ENCODE peak calls at places on chromosomes 1 and 21, in six cellular contexts. R is lower leg skin, S is nephron progenitor cell, Z is WTC11, A is cardiac muscle cell, B is esophagus squamous epithelium. G is an unnamed sample.

GRCh38 chr1:40815420-40815819 is 31.8 kb downstream of the KCNQ4 start:
- DNase-seq in R (no peak), S (no peak), Z (no peak), A (no peak), B (no peak), G (no peak)

GRCh38 chr1:65431111-65431705 is 10.7 kb downstream of the LEPR start:
- DNase-seq in R (no peak), S (no peak), Z (no peak), A (peak), B (no peak), G (no peak)

GRCh38 chr1:32349211-32349708 is 13.0 kb downstream of the FAM229A start:
- DNase-seq in R (no peak), S (no peak), Z (no peak), A (peak), B (no peak), G (no peak)

GRCh38 chr1:113142791-113143190 is 69.8 kb downstream of the LRIG2 start:
- DNase-seq in R (no peak), S (no peak), Z (no peak), A (peak), B (no peak), G (no peak)

GRCh38 chr1:159030311-159030710 is 20.6 kb downstream of the IFI16 start:
- DNase-seq in R (no peak), S (no peak), Z (no peak), A (no peak), B (no peak), G (no peak)

GRCh38 chr1:147168626-147169058 is 3.6 kb downstream of the PRKAB2 start:
- DNase-seq in R (no peak), S (no peak), Z (no peak), A (peak), B (no peak), G (no peak)

GRCh38 chr1:9242338-9242969 is 7.9 kb downstream of the H6PD start:
- DNase-seq in R (peak), S (peak), Z (no peak), A (peak), B (no peak), G (no peak)

GRCh38 chr1:36883315-36883949 is 150.9 kb downstream of the GRIK3 start:
- DNase-seq in R (peak), S (no peak), Z (no peak), A (no peak), B (no peak), G (no peak)

GRCh38 chr1:67749844-67750689 is 65.1 kb downstream of the GADD45A start:
- DNase-seq in R (peak), S (no peak), Z (no peak), A (peak), B (no peak), G (no peak)

GRCh38 chr21:44755227-44755626 is 43.9 kb upstream of the TSPEAR start:
- DNase-seq in R (no peak), S (no peak), Z (no peak), A (peak), B (no peak), G (no peak)
- TF ChIP-seq CTCF in R (no peak), S (no peak), Z (no peak), A (peak), B (no peak), G (no peak)

GRCh38 chr1:202333861-202334260 is 7.9 kb downstream of the UBE2T start:
- DNase-seq in R (no peak), S (no peak), Z (no peak), A (no peak), B (no peak), G (no peak)
- TF ChIP-seq CTCF in R (no peak), S (no peak), Z (no peak), A (no peak), B (no peak), G (no peak)

GRCh38 chr1:169348356-169349036 is 19.1 kb downstream of the NME7 start:
- DNase-seq in R (no peak), S (peak), Z (no peak), A (peak), B (no peak), G (peak)
- TF ChIP-seq CTCF in R (no peak), S (peak), Z (peak), A (peak), B (peak), G (peak)

DNA sequence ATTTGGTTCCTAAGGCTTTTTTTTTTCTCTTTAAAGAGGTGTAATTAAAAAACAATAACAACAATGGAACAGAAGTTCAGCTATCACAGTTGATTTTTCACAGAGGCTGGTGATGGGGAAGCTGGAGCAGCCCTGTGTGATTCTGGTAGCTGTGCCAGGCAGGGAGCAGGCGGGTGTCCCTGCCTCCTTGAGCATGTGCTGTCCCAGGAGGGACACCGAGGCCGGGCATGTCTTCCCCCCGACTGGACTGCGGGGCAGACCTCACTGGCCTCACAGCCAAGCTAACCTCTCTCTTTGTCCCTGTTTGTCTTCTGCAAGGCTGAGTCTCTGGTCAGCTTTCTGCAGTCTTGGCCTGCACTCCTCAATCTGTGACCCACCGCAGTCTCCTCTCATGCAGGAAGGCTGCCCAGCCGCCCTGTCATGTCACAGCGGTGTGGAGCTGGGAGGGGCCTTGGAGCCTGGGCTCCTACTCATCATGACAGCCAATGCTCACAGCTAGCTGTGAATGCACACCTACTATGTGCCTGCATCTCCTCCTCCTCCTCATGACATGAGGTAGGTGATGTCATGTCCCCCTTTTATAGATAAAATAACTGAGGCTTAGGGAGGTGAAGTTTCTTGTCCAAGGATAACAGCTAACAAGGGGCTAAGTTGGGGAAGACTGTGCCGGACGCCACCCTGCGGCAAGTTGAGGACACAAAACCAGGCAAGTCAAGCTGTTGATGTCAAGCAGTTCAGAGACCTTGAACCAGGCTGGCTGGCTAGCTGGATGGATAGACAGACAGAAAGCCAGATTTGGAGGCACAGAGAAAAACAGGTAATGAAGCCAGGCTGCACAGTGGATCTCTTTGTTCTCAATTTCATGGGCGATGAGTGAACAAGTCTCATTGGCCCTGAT is 10.2 kb upstream of the ACTL8 start:
- DNase-seq in R (no peak), S (no peak), Z (no peak), A (no peak), B (no peak), G (no peak)
- TF ChIP-seq CTCF in R (no peak), S (no peak), Z (no peak), A (peak), B (no peak), G (no peak)

G was measured in progenitor cell of endocrine pancreas.